ENCODE peak calls at places on chromosomes 3 and 15, in four cellular contexts. K, T, R and Q are unnamed samples.
A peak's percentile ranks its signal among the peaks of the same experiment; 100 is the strongest.

GRCh38 chr3:179981646-179982045 is 55.1 kb downstream of the PEX5L start:
- DNase-seq in R (no peak), K (no peak), T (no peak), Q (no peak)

GRCh38 chr3:59798372-59799086 is 748.7 kb upstream of the CFAP20DC start:
- DNase-seq in T (no peak), K (no peak), R (no peak), Q (no peak)

GRCh38 chr3:165254812-165255211 is 58.6 kb upstream of the SLITRK3 start:
- DNase-seq in T (peak; percentile 54), K (peak; percentile 60), R (no peak), Q (peak; percentile 32)

GRCh38 chr15:101590785-101591184 is 61.4 kb downstream of the TM2D3 start:
- DNase-seq in K (no peak), T (no peak), R (no peak), Q (no peak)

GRCh38 chr3:95280711-95281352 is 1218.0 kb downstream of the NSUN3 start:
- DNase-seq in K (no peak), R (no peak), T (no peak), Q (no peak)

GRCh38 chr3:113240841-113241240 is 29.5 kb downstream of the BOC start:
- DNase-seq in R (no peak), K (no peak), T (no peak), Q (no peak)

GRCh38 chr15:38651328-38652038 is 86.9 kb upstream of the RASGRP1 start:
- DNase-seq in K (no peak), R (no peak), T (no peak), Q (no peak)

GRCh38 chr3:186088335-186088734 is 20.6 kb downstream of the ETV5 start:
- DNase-seq in K (no peak), T (no peak), R (no peak), Q (no peak)